ENCODE peak calls at places on chromosomes 3 and 15, in four cellular contexts. B, D, I and J are unnamed samples.

GRCh38 chr3:46946416-46946815 is 30.1 kb downstream of the CCDC12 start:
- DNase-seq in B (no peak), D (no peak), I (peak; percentile 57), J (no peak)

GRCh38 chr3:136343873-136344281 is 93.7 kb downstream of the PCCB start:
- DNase-seq in D (peak; percentile 92), B (peak; percentile 86), I (peak; percentile 90), J (peak; percentile 99)

GRCh38 chr3:141106842-141107241 is 55.7 kb downstream of the SPSB4 start:
- DNase-seq in I (no peak), B (no peak), D (no peak), J (no peak)

GRCh38 chr3:18049101-18049500 is 306.7 kb upstream of the TBC1D5 start:
- DNase-seq in B (no peak), I (no peak), D (no peak), J (no peak)

GRCh38 chr15:71542836-71543235 is 267.5 kb upstream of the NR2E3 start:
- DNase-seq in I (no peak), D (no peak), B (no peak), J (no peak)

GRCh38 chr15:23395030-23395692 is 40.6 kb downstream of the GOLGA8S start:
- DNase-seq in I (no peak), D (no peak), B (no peak), J (no peak)

GRCh38 chr3:168615489-168616020 is 519.8 kb upstream of the GOLIM4 start:
- DNase-seq in D (no peak), B (no peak), I (no peak), J (no peak)

GRCh38 chr3:126498936-126499335 is 18.6 kb downstream of the UROC1 start:
- DNase-seq in I (no peak), B (no peak), D (no peak), J (no peak)

GRCh38 chr3:140509534-140509933 is 168.3 kb upstream of the TRIM42 start:
- DNase-seq in D (no peak), I (no peak), B (no peak), J (no peak)

GRCh38 chr3:14057701-14058100 is 67.0 kb downstream of the CHCHD4 start:
- DNase-seq in B (no peak), I (no peak), D (no peak), J (no peak)

GRCh38 chr15:57550640-57551039 is 41.1 kb upstream of the MYZAP start:
- DNase-seq in I (no peak), B (no peak), D (no peak), J (no peak)

GRCh38 chr3:198071602-198072285 is 111.7 kb downstream of the LMLN start:
- DNase-seq in B (peak; percentile 66), I (peak; percentile 88), D (no peak), J (peak; percentile 99)

GRCh38 chr3:194298331-194299227 is 52.5 kb downstream of the CPN2 start:
- DNase-seq in I (no peak), D (no peak), B (no peak), J (no peak)

GRCh38 chr15:38853608-38854007 is 289.0 kb upstream of the RASGRP1 start:
- DNase-seq in D (no peak), B (no peak), I (peak; percentile 14), J (peak; percentile 57)
- TF ChIP-seq CTCF in D (no peak), B (peak; percentile 63), I (peak; percentile 21), J (peak; percentile 77)

GRCh38 chr3:101938262-101938847 is 89.0 kb downstream of the NFKBIZ start:
- DNase-seq in I (no peak), D (no peak), B (no peak), J (no peak)

GRCh38 chr3:101941253-101942039 is 92.1 kb downstream of the NFKBIZ start:
- DNase-seq in D (no peak), B (no peak), I (no peak), J (no peak)

GRCh38 chr3:101939391-101939790 is 90.1 kb downstream of the NFKBIZ start:
- DNase-seq in B (no peak), I (no peak), D (no peak), J (no peak)

GRCh38 chr3:101942356-101942755 is 93.0 kb downstream of the NFKBIZ start:
- DNase-seq in B (no peak), I (no peak), D (no peak), J (no peak)

GRCh38 chr3:101940521-101940992 is 91.2 kb downstream of the NFKBIZ start:
- DNase-seq in D (peak; percentile 51), I (peak; percentile 66), B (peak; percentile 91), J (peak; percentile 99)
- H3K4me3 ChIP-seq in D (no peak overlapping the region), I (no peak overlapping the region), B (peak overlapping the region; percentile 14), J (no peak overlapping the region)

GRCh38 chr15:74545776-74546656 is 5.0 kb downstream of the ARID3B start:
- DNase-seq in I (peak; percentile 97), B (peak; percentile 99), D (peak; percentile 97), J (peak; percentile 100)

GRCh38 chr15:74545061-74545460 is 4.0 kb downstream of the ARID3B start:
- DNase-seq in I (no peak), B (no peak), D (no peak), J (no peak)

GRCh38 chr15:74543583-74543982 is 2.6 kb downstream of the ARID3B start:
- DNase-seq in D (no peak), B (no peak), I (no peak), J (no peak)

GRCh38 chr15:74552761-74553441 is 11.9 kb downstream of the ARID3B start:
- DNase-seq in B (no peak), D (no peak), I (no peak), J (no peak)

DNA sequence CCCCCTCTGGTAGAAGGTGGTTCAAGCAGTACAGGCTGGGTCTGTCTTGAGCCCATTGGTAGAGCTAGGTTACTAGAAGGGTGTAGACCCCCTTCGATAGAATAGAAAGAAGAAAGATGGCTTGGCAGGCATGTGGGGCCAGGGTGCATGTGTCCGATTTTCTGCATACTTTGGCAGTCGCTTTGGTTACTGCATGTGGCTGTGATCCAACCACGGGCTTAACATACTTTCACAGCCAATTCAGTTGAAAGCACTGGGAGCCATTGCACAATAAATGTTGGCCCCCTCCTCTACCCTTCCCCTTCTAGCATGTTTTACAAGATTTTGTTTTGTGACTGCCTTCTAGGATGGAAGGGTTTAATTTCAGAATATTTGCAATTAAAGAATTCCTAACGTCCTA is 7.2 kb downstream of the ARID3B start:
- DNase-seq in B (no peak), D (no peak), I (no peak), J (no peak)
- H3K27me3 ChIP-seq in B (no peaks in the 10 kb centered on the region), D (no peaks in the 10 kb centered on the region), I (no peaks in the 10 kb centered on the region), J (no peaks in the 10 kb centered on the region)

GRCh38 chr3:182620715-182621434 is 172.4 kb upstream of the ATP11B start:
- DNase-seq in D (no peak), I (no peak), B (no peak), J (no peak)

GRCh38 chr3:182618981-182619591 is 174.2 kb upstream of the ATP11B start:
- DNase-seq in I (no peak), D (no peak), B (no peak), J (peak; percentile 38)

GRCh38 chr3:182618085-182618732 is 175.1 kb upstream of the ATP11B start:
- DNase-seq in B (no peak), D (no peak), I (peak; percentile 52), J (no peak)

GRCh38 chr3:182621435-182622240 is 171.7 kb upstream of the ATP11B start:
- DNase-seq in D (no peak), I (no peak), B (no peak), J (no peak)

GRCh38 chr3:182622241-182622545 is 171.1 kb upstream of the ATP11B start:
- DNase-seq in B (no peak), D (no peak), I (no peak), J (no peak)
- TF ChIP-seq CTCF in B (no peak), D (no peak), I (no peak), J (no peak)

GRCh38 chr15:98875309-98875708 is 132.3 kb downstream of the PGPEP1L start:
- DNase-seq in B (no peak), I (no peak), D (no peak), J (no peak)
- H3K4me3 ChIP-seq in B (no peak overlapping the region), I (no peak overlapping the region), D (no peak overlapping the region), J (no peak overlapping the region)

GRCh38 chr3:71875461-71875947 is 90.6 kb upstream of the PROK2 start:
- DNase-seq in B (peak; percentile 15), I (peak; percentile 89), D (peak; percentile 79), J (peak; percentile 58)

GRCh38 chr3:71873093-71873611 is 88.2 kb upstream of the PROK2 start:
- DNase-seq in I (no peak), D (no peak), B (no peak), J (no peak)

GRCh38 chr3:71876706-71877105 is 91.8 kb upstream of the PROK2 start:
- DNase-seq in D (no peak), B (no peak), I (no peak), J (no peak)

GRCh38 chr3:71876135-71876534 is 91.2 kb upstream of the PROK2 start:
- DNase-seq in I (no peak), D (no peak), B (no peak), J (no peak)

DNA sequence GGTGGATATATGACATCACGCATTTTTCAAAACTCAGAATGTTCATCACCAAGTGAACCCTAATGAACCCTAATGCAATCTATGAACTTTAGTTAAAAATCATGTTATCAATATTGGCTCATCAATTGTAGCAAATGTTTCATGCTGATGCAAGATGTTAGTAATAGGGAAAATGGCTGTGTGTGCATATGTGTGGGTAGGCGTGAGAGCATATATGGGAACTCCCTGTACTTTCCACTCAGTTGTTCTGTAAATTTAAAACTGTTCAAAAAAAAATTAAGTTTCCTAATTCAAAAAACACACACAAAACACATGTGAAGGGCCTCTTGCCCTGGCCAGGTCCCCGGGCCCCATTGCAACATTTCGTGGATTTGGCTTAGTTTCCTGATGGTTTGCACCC is 89.7 kb upstream of the PROK2 start:
- DNase-seq in B (no peak), I (no peak), D (no peak), J (no peak)
- H3K27me3 ChIP-seq in B (peaks cover 6% of the 10 kb centered on the region), I (peaks cover 4% of the 10 kb centered on the region), D (no peaks in the 10 kb centered on the region), J (no peaks in the 10 kb centered on the region)

GRCh38 chr3:78165876-78166275 is 1126.0 kb downstream of the ROBO2 start:
- DNase-seq in B (no peak), D (no peak), I (no peak), J (no peak)
- TF ChIP-seq CTCF in B (peak; percentile 40), D (peak; percentile 10), I (peak; percentile 39), J (peak; percentile 25)

GRCh38 chr3:149340310-149340933 is 7.0 kb upstream of the TM4SF18 start:
- DNase-seq in I (no peak), B (no peak), D (no peak), J (no peak)
- H3K4me3 ChIP-seq in I (no peak overlapping the region), B (no peak overlapping the region), D (no peak overlapping the region), J (no peak overlapping the region)

DNA sequence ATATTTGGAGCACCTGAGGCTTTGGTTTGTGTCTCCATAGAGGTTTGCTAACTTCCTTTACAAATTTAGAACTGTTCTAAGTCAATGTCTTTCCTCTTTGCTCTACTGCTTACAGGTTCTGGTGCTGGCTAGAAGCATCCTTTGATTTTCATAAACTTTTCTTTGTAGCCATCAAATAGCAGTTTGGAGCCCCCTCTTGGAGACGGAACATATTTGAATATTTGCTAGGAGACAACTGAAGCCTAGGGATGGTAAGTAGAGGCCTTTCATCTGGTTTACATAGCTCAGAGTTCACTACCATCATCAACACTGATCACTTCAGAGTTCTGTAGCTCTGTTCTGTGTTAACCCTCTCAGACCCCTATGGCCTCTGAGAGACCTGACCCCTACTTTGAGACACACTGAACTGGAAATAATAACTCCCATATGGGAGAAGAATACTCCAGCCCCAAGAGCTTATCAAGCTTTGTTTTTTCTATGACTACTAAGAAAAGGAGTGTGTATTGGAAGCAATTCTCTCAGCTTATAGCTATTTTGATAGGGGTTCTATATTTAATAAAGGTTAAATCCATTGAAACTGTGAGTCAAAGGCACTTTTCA is 420.4 kb downstream of the EPHA3 start:
- DNase-seq in D (no peak), B (no peak), I (no peak), J (no peak)
- H3K27me3 ChIP-seq in D (no peaks in the 10 kb centered on the region), B (no peaks in the 10 kb centered on the region), I (no peaks in the 10 kb centered on the region), J (no peaks in the 10 kb centered on the region)